ENCODE peak calls at places on chromosomes 16 and 17, in seven cellular contexts. L, O, X, S, F, R and K are unnamed samples.

GRCh38 chr16:10923650-10924214 is 18.5 kb downstream of the DEXI start:
- DNase-seq in R (peak; percentile 48), F (no peak), L (no peak), O (no peak), S (no peak), X (peak; percentile 83), K (no peak)

GRCh38 chr17:73232587-73233373 is 28.9 kb downstream of the CPSF4L start:
- DNase-seq in X (no peak), F (no peak), R (no peak), L (no peak), S (no peak), O (peak; percentile 42), K (no peak)

GRCh38 chr16:57889960-57890751 is 80.8 kb downstream of the CNGB1 start:
- DNase-seq in F (no peak), X (no peak), S (no peak), O (no peak), R (no peak), L (no peak), K (no peak)

GRCh38 chr16:1057252-1057932 is 15.2 kb upstream of the SSTR5 start:
- DNase-seq in S (no peak), O (peak; percentile 82), F (no peak), L (no peak), R (no peak), X (no peak), K (peak; percentile 15)

GRCh38 chr16:46972971-46973456 is 460 bp downstream of the DNAJA2 start:
- DNase-seq in R (peak; percentile 17), O (peak; percentile 62), X (peak; percentile 28), L (no peak), F (peak; percentile 27), S (no peak), K (peak; percentile 26)

GRCh38 chr17:77470330-77470786 is 329.6 kb downstream of the SEC14L1 start:
- DNase-seq in X (no peak), F (no peak), S (no peak), L (no peak), R (no peak), O (no peak), K (no peak)

GRCh38 chr17:81948635-81949378 is 1.8 kb upstream of the MYADML2 start:
- DNase-seq in O (no peak), S (no peak), R (no peak), X (no peak), L (no peak), F (no peak), K (no peak)

GRCh38 chr17:2707721-2708584 is 3.6 kb downstream of the CLUH start:
- DNase-seq in X (peak; percentile 84), L (no peak), R (peak; percentile 53), S (no peak), F (no peak), O (no peak), K (no peak)

GRCh38 chr17:35786941-35787432 is 8.5 kb downstream of the MMP28 start:
- DNase-seq in F (no peak), O (no peak), L (no peak), R (no peak), X (no peak), S (no peak), K (no peak)

GRCh38 chr17:58447039-58447975 is 30.0 kb upstream of the RNF43 start:
- DNase-seq in O (peak; percentile 75), F (no peak), L (peak; percentile 68), X (peak; percentile 53), S (peak; percentile 41), R (no peak), K (peak; percentile 26)

GRCh38 chr17:64061157-64061898 is 40.9 kb upstream of the ICAM2 start:
- DNase-seq in S (no peak), L (no peak), F (no peak), X (no peak), R (no peak), O (no peak), K (no peak)

GRCh38 chr16:81696136-81696958 is 82.7 kb upstream of the PLCG2 start:
- DNase-seq in F (no peak), L (no peak), X (no peak), R (no peak), S (no peak), O (no peak), K (no peak)